ENCODE peak calls at places on chromosome 16, in seven cellular contexts. K is A172, R is breast epithelium, W is DMS79 treated with DMSO at 0.1 percent for 48 hours, Z is left ventricle myocardium inferior, J is cardiac muscle cell, L is glutamatergic neuron. O is an unnamed sample.

GRCh38 chr16:85555549-85556455 is 57.3 kb upstream of the GSE1 start:
- DNase-seq in W (peak), L (peak), R (no peak), K (no peak), Z (peak), J (peak), O (peak)

GRCh38 chr16:29807426-29808218 is 1.3 kb downstream of the MAZ start:
- DNase-seq in Z (peak), L (peak), K (peak), W (peak), R (peak), J (peak), O (peak)

GRCh38 chr16:31460582-31461002 is 1.3 kb downstream of the ARMC5 start:
- DNase-seq in W (peak), K (peak), R (no peak), Z (no peak), J (no peak), L (no peak), O (no peak)

GRCh38 chr16:81641403-81642106 is 137.5 kb upstream of the PLCG2 start:
- DNase-seq in J (peak), L (no peak), K (no peak), R (no peak), W (peak), Z (no peak), O (no peak)

GRCh38 chr16:46972971-46973456 is 460 bp downstream of the DNAJA2 start:
- DNase-seq in L (peak), J (peak), Z (peak), W (no peak), K (no peak), R (peak), O (peak)

GRCh38 chr16:4015275-4015990 is 100.8 kb downstream of the ADCY9 start:
- DNase-seq in W (no peak), J (no peak), R (no peak), L (no peak), K (peak), Z (no peak), O (peak)

GRCh38 chr16:23642246-23642774 is 1.0 kb downstream of the DCTN5 start:
- DNase-seq in Z (no peak), R (no peak), W (no peak), L (no peak), J (no peak), K (no peak), O (no peak)

GRCh38 chr16:86019446-86020047 is 120.6 kb downstream of the IRF8 start:
- DNase-seq in K (no peak), W (no peak), R (no peak), Z (no peak), J (peak), L (peak), O (no peak)

GRCh38 chr16:471353-472198 is 46.1 kb downstream of the RAB11FIP3 start:
- DNase-seq in R (no peak), Z (peak), W (peak), J (no peak), K (peak), L (no peak), O (peak)

GRCh38 chr16:16131204-16131603 is 92.1 kb downstream of the ABCC6 start:
- DNase-seq in L (no peak), Z (no peak), K (no peak), W (no peak), R (no peak), J (no peak), O (no peak)

GRCh38 chr16:86321491-86321890 is 188.8 kb upstream of the FOXF1 start:
- DNase-seq in L (no peak), K (no peak), W (no peak), J (no peak), Z (no peak), R (no peak), O (no peak)

GRCh38 chr16:14553447-14553846 is 76.6 kb downstream of the PARN start:
- DNase-seq in K (no peak), R (no peak), Z (no peak), J (no peak), W (no peak), L (no peak), O (no peak)

GRCh38 chr16:57262841-57263584 is 18.0 kb downstream of the ARL2BP start:
- DNase-seq in K (no peak), Z (no peak), J (no peak), R (no peak), L (peak), W (no peak), O (no peak)

GRCh38 chr16:23833960-23834685 is 1.7 kb upstream of the PRKCB start:
- DNase-seq in J (no peak), W (no peak), R (no peak), L (no peak), Z (no peak), K (no peak), O (no peak)

GRCh38 chr16:67731071-67731810 is 12.1 kb upstream of the GFOD2 start:
- DNase-seq in Z (no peak), K (no peak), W (no peak), J (no peak), R (no peak), L (no peak), O (no peak)

GRCh38 chr16:2297506-2297860 is 29.6 kb upstream of the RNPS1 start:
- DNase-seq in W (no peak), R (no peak), Z (no peak), L (no peak), J (no peak), K (no peak), O (no peak)

GRCh38 chr16:12547608-12547922 is 256.1 kb downstream of the CPPED1 start:
- DNase-seq in J (no peak), L (no peak), K (no peak), R (no peak), Z (no peak), W (no peak), O (no peak)

GRCh38 chr16:1379863-1380174 is 28.1 kb downstream of the GNPTG start:
- DNase-seq in K (no peak), L (no peak), J (no peak), R (no peak), W (no peak), Z (no peak), O (no peak)

GRCh38 chr16:57611184-57611583 is 17.2 kb upstream of the ADGRG1 start:
- DNase-seq in K (peak), Z (no peak), W (no peak), R (no peak), L (no peak), J (no peak), O (no peak)

GRCh38 chr16:57976331-57976796 is 5.4 kb upstream of the CNGB1 start:
- DNase-seq in W (no peak), R (peak), Z (no peak), J (no peak), K (no peak), L (no peak), O (peak)

GRCh38 chr16:68893710-68894705 is 50.7 kb downstream of the TANGO6 start:
- DNase-seq in L (no peak), R (no peak), J (peak), K (peak), Z (peak), W (no peak), O (no peak)

GRCh38 chr16:4806280-4806679 is 3.8 kb upstream of the ROGDI start:
- DNase-seq in Z (no peak), W (no peak), K (no peak), R (no peak), L (no peak), J (no peak), O (no peak)

GRCh38 chr16:89633064-89633631 is 19.7 kb downstream of the DPEP1 start:
- DNase-seq in R (no peak), J (no peak), W (no peak), L (no peak), K (peak), Z (no peak), O (peak)

GRCh38 chr16:21628772-21629171 is 23.6 kb downstream of the IGSF6 start:
- DNase-seq in L (no peak), J (no peak), K (no peak), W (no peak), R (no peak), Z (no peak), O (peak)

GRCh38 chr16:57282510-57283213 is 1.8 kb downstream of the PLLP start:
- DNase-seq in J (no peak), W (no peak), K (no peak), Z (no peak), L (no peak), R (no peak), O (no peak)

GRCh38 chr16:12027558-12027957 is 51.0 kb downstream of the SNX29 start:
- DNase-seq in K (no peak), Z (no peak), W (no peak), J (no peak), R (no peak), L (no peak), O (no peak)

GRCh38 chr16:86996081-86996480 is 321.1 kb downstream of the C16orf95 start:
- DNase-seq in L (no peak), K (no peak), R (no peak), J (no peak), Z (no peak), W (no peak), O (no peak)

GRCh38 chr16:66927012-66927436 is 1.7 kb upstream of the RRAD start:
- DNase-seq in R (no peak), J (no peak), W (peak), L (no peak), Z (peak), K (peak), O (peak)

GRCh38 chr16:53219795-53220194 is 165.0 kb downstream of the CHD9 start:
- DNase-seq in K (no peak), W (no peak), R (no peak), J (no peak), Z (no peak), L (no peak), O (no peak)

GRCh38 chr16:560701-561412 is 663 bp downstream of the PRR35 start:
- DNase-seq in R (no peak), Z (no peak), L (no peak), K (no peak), W (no peak), J (no peak), O (no peak)

GRCh38 chr16:12362482-12363458 is 386.2 kb downstream of the SNX29 start:
- DNase-seq in K (no peak), W (no peak), R (no peak), L (peak), Z (peak), J (no peak), O (no peak)

GRCh38 chr16:73172621-73173312 is 124.8 kb upstream of the ZFHX3 start:
- DNase-seq in Z (peak), J (peak), K (peak), W (peak), L (no peak), R (peak), O (peak)

GRCh38 chr16:17343028-17343427 is 127.7 kb downstream of the XYLT1 start:
- DNase-seq in K (no peak), Z (no peak), J (no peak), W (no peak), R (peak), L (no peak), O (no peak)

GRCh38 chr16:84680165-84680842 is 19.5 kb upstream of the USP10 start:
- DNase-seq in K (no peak), R (no peak), Z (no peak), L (no peak), J (no peak), W (no peak), O (no peak)

GRCh38 chr16:86930663-86931062 is 352.3 kb downstream of the FOXL1 start:
- DNase-seq in Z (no peak), L (no peak), R (no peak), J (no peak), K (peak), W (no peak), O (no peak)

GRCh38 chr16:28883221-28883996 is 5.1 kb downstream of the ATP2A1 start:
- DNase-seq in L (no peak), Z (no peak), J (no peak), W (no peak), K (no peak), R (no peak), O (no peak)

GRCh38 chr16:85310868-85311585 is 198.8 kb upstream of the CIBAR2 start:
- DNase-seq in K (no peak), W (no peak), L (no peak), J (peak), Z (peak), R (no peak), O (no peak)

GRCh38 chr16:9105189-9105588 is 13.7 kb downstream of the HAPSTR1 start:
- DNase-seq in R (no peak), W (no peak), K (no peak), Z (no peak), L (no peak), J (no peak), O (no peak)

GRCh38 chr16:24216961-24217360 is 39.2 kb upstream of the CACNG3 start:
- DNase-seq in L (no peak), Z (no peak), R (no peak), W (no peak), K (no peak), J (no peak), O (no peak)

O was measured in MG63.